ENCODE peak calls at places on chromosomes 7 and 10, in nine cellular contexts. Z is cardiac muscle cell, U is A549, P is left lung, M is left ventricle myocardium inferior, K is adrenal gland, I is transverse colon, G is hepatocyte, H is osteoblast. O is an unnamed sample. For H3K4me1, the result is how much of the 10 kb centered on the place peaks cover.

GRCh38 chr10:89080660-89081059 is 90.1 kb downstream of the FAS start:
- DNase-seq in Z (no peak), U (no peak), P (no peak), M (no peak), K (no peak), I (no peak), G (no peak), H (no peak), O (no peak)

GRCh38 chr10:99296605-99297004 is 32.6 kb upstream of the CNNM1 start:
- DNase-seq in Z (no peak), U (no peak), P (no peak), M (no peak), K (peak), I (no peak), G (no peak), H (no peak), O (peak)

GRCh38 chr10:100021322-100021721 is 11.6 kb upstream of the DNMBP start:
- DNase-seq in Z (no peak), U (peak), P (no peak), M (no peak), K (no peak), I (no peak), G (no peak), H (no peak), O (no peak)

GRCh38 chr10:97888641-97889262 is 39.1 kb downstream of the GOLGA7B start:
- DNase-seq in Z (peak), U (peak), P (peak), M (no peak), K (peak), I (peak), G (peak), H (peak), O (no peak)

GRCh38 chr7:2477447-2478386 is 1.5 kb upstream of the GRIFIN start:
- DNase-seq in Z (peak), U (peak), P (peak), M (peak), K (peak), I (peak), G (peak), H (peak), O (peak)

GRCh38 chr10:97974108-97974507 is 56.3 kb downstream of the CRTAC1 start:
- DNase-seq in Z (no peak), U (no peak), P (no peak), M (no peak), K (no peak), I (no peak), G (no peak), H (peak), O (no peak)

GRCh38 chr10:97777148-97777547 is 5.3 kb upstream of the SFRP5 start:
- DNase-seq in Z (no peak), U (no peak), P (no peak), M (no peak), K (no peak), I (no peak), G (no peak), H (peak), O (no peak)

GRCh38 chr10:78211476-78212110 is 177.9 kb downstream of the RPS24 start:
- DNase-seq in Z (peak), U (peak), P (no peak), M (no peak), K (peak), I (no peak), G (peak), H (peak), O (peak)

GRCh38 chr7:93948106-93948505 is 26.6 kb downstream of the GNG11 start:
- DNase-seq in Z (peak), U (no peak), P (no peak), M (no peak), K (no peak), I (no peak), G (no peak), H (no peak), O (no peak)

DNA sequence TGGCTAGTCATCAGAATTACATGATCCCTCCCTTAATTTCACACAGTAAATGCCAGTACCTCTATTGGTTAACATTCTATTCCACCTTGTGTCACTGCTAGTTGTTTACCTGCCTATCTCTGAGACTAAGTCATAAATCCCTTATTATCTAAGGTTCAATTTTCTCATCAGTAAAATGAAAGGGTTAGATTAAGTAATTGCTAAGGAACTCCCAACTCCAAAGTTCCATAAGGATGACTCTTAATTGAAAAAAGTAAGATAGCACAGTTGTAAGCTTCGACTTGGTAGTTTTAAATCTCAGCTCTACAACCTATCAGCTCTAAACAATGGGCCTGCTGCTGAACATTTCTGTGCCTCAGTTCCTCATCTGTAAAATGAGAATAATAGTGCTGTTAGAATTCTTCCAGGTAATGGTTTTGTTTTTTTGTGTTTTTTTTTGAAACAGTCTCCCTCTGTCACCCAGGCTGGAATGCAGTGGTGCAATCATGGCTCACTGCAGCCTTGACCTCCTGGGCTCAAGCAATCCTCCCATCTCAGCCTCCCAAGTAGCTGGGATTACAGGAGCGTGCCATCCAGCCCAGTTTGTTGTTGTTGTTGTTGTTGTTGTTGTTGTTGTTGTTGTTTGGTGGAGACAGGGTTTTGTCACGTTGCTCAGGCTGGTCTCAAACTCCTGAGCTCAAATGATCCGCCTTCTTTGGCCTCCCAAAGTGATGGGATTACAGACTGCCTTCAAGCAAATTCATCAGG is 35.6 kb downstream of the SRPK2 start:
- DNase-seq in Z (no peak), U (no peak), P (no peak), M (no peak), K (no peak), I (no peak), G (no peak), H (no peak), O (no peak)
- H3K4me3 ChIP-seq in Z (no peak), U (no peak), P (no peak), M (no peak), K (no peak), I (no peak), G (no peak), H (no peak), O (no peak)

GRCh38 chr7:140989068-140989467 is 25.7 kb downstream of the MRPS33 start:
- DNase-seq in Z (no peak), U (no peak), P (no peak), M (no peak), K (no peak), I (no peak), G (peak), H (no peak), O (no peak)

GRCh38 chr7:140982508-140982907 is 32.2 kb downstream of the MRPS33 start:
- DNase-seq in Z (no peak), U (no peak), P (no peak), M (no peak), K (no peak), I (no peak), G (no peak), H (no peak), O (no peak)

GRCh38 chr7:140983802-140984201 is 30.9 kb downstream of the MRPS33 start:
- DNase-seq in Z (no peak), U (peak), P (no peak), M (no peak), K (no peak), I (no peak), G (no peak), H (no peak), O (no peak)
- TF ChIP-seq CTCF in Z (no peak), U (peak), P (no peak), M (no peak), K (no peak), I (peak), G (peak), H (peak), O (no peak)

GRCh38 chr10:79445708-79446450 is 455 bp upstream of the ZCCHC24 start:
- DNase-seq in Z (peak), U (peak), P (peak), M (peak), K (peak), I (peak), G (peak), H (peak), O (peak)
- H3K4me1 ChIP-seq in Z (under half), U (under half), P (under half), M (half or more), K (under half), I (half or more), G (under half), H (under half), O (under half)

GRCh38 chr7:128727239-128727638 is 11.9 kb upstream of the CALU start:
- DNase-seq in Z (no peak), U (no peak), P (no peak), M (no peak), K (no peak), I (no peak), G (no peak), H (no peak), O (no peak)

GRCh38 chr7:128726673-128727072 is 12.5 kb upstream of the CALU start:
- DNase-seq in Z (no peak), U (no peak), P (no peak), M (no peak), K (no peak), I (no peak), G (no peak), H (no peak), O (no peak)

GRCh38 chr7:128729489-128729888 is 9.7 kb upstream of the CALU start:
- DNase-seq in Z (no peak), U (no peak), P (no peak), M (no peak), K (no peak), I (no peak), G (no peak), H (no peak), O (no peak)

GRCh38 chr7:128731184-128731583 is 8.0 kb upstream of the CALU start:
- DNase-seq in Z (no peak), U (no peak), P (no peak), M (no peak), K (no peak), I (no peak), G (no peak), H (no peak), O (no peak)

GRCh38 chr7:128728608-128729007 is 10.6 kb upstream of the CALU start:
- DNase-seq in Z (peak), U (no peak), P (no peak), M (no peak), K (no peak), I (no peak), G (no peak), H (no peak), O (no peak)
- H3K4me3 ChIP-seq in Z (no peak), U (no peak), P (no peak), M (no peak), K (no peak), I (no peak), G (no peak), H (peak), O (no peak)

GRCh38 chr10:13956826-13957225 is 370.1 kb downstream of the PRPF18 start:
- DNase-seq in Z (peak), U (no peak), P (peak), M (peak), K (peak), I (peak), G (peak), H (peak), O (peak)
- TF ChIP-seq CTCF in Z (peak), U (no peak), P (peak), M (peak), K (no peak), I (no peak), G (no peak), H (peak), O (no peak)

GRCh38 chr10:110872984-110873569 is 1.3 kb downstream of the PDCD4 start:
- DNase-seq in Z (peak), U (no peak), P (no peak), M (no peak), K (no peak), I (no peak), G (no peak), H (no peak), O (no peak)
- H3K4me1 ChIP-seq in Z (under half), U (under half), P (under half), M (half or more), K (under half), I (under half), G (under half), H (under half), O (under half)

GRCh38 chr10:106982248-106982647 is 182.3 kb downstream of the SORCS1 start:
- DNase-seq in Z (no peak), U (no peak), P (no peak), M (no peak), K (no peak), I (no peak), G (no peak), H (no peak), O (no peak)
- H3K4me3 ChIP-seq in Z (no peak), U (no peak), P (no peak), M (no peak), K (no peak), I (no peak), G (no peak), H (no peak), O (no peak)